ENCODE peak calls at places on chromosomes 13 and 19, in eight cellular contexts. M, B, V, N, T, S, L and I are unnamed samples.

GRCh38 chr19:2719910-2720776 is 1.0 kb downstream of the DIRAS1 start:
- DNase-seq in M (no peak), B (no peak), V (peak), N (peak), T (no peak), S (no peak), L (no peak), I (no peak)

GRCh38 chr13:73544175-73544574 is 485.4 kb downstream of the KLF5 start:
- DNase-seq in M (no peak), B (no peak), V (no peak), N (no peak), T (no peak), S (no peak), L (no peak), I (no peak)

GRCh38 chr19:16368385-16369305 is 44.0 kb downstream of the KLF2 start:
- DNase-seq in M (no peak), B (peak), V (no peak), N (no peak), T (no peak), S (no peak), L (no peak), I (peak)

GRCh38 chr19:10228393-10228792 is 2.7 kb downstream of the S1PR2 start:
- DNase-seq in M (no peak), B (no peak), V (no peak), N (no peak), T (no peak), S (no peak), L (no peak), I (no peak)

GRCh38 chr19:13920940-13921744 is 15.1 kb downstream of the CC2D1A start:
- DNase-seq in M (no peak), B (peak), V (peak), N (peak), T (no peak), S (no peak), L (no peak), I (no peak)

GRCh38 chr19:30293051-30293785 is 79.0 kb upstream of the ZNF536 start:
- DNase-seq in M (no peak), B (no peak), V (no peak), N (no peak), T (no peak), S (no peak), L (no peak), I (no peak)

GRCh38 chr19:49560358-49560900 is 19.9 kb downstream of the NOSIP start:
- DNase-seq in M (no peak), B (no peak), V (no peak), N (no peak), T (no peak), S (no peak), L (no peak), I (no peak)

GRCh38 chr19:872266-872951 is 12.9 kb downstream of the CFD start:
- DNase-seq in M (peak), B (peak), V (no peak), N (peak), T (no peak), S (no peak), L (peak), I (peak)

GRCh38 chr13:29472317-29472961 is 123.0 kb downstream of the SLC7A1 start:
- DNase-seq in M (peak), B (peak), V (peak), N (peak), T (peak), S (no peak), L (no peak), I (peak)

DNA sequence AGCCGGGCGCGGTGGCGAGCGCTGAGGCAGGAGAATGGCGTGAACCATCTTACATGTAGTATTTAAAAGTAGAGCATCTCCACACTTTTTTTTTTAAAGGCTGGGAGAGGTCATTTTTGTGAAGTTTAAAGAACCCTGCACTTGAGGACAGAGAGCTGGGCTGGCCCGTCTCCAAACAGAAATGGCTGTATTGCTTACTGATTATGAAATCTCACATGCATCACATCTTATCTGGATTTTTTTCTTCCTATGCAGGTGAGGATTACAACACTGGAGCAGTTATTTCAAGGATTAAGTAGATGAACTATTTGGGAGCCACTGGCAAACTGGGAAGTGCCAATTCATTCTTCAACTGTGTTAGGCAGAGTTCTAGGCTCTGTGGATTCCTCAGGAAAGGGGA is 59.5 kb downstream of the TEX26 start:
- DNase-seq in M (no peak), B (no peak), V (no peak), N (no peak), T (no peak), S (no peak), L (no peak), I (no peak)
- H3K27ac ChIP-seq in M (no peak), B (no peak), V (no peak), N (no peak), T (no peak), S (no peak), L (no peak), I (no peak)

DNA sequence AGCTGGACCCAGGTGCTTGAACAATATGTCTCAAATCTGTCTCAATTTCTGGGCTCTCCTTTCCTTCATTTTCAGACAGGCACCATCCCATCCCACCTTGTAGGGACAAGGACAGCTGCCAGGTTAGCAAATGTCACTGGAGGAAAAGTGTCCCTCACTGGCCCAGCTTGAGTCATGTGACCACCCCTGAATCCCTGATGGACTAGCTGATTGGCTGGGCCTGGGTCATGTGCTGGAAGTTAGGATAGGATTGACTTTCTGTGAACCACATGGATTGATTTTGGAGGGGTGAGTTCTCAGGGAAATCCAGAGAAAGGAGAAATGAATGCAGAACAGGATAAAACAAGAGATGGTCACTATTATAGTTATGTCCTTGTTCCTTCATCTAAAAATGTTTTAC is 28.2 kb upstream of the FXYD3 start:
- DNase-seq in M (no peak), B (no peak), V (no peak), N (no peak), T (no peak), S (no peak), L (no peak), I (no peak)
- TF ChIP-seq CTCF in M (no peak), B (no peak), V (no peak), N (no peak), T (no peak), S (no peak), L (no peak), I (no peak)

GRCh38 chr13:26198116-26198515 is 24.0 kb downstream of the RNF6 start:
- DNase-seq in M (no peak), B (no peak), V (no peak), N (no peak), T (no peak), S (no peak), L (no peak), I (no peak)
- H3K27ac ChIP-seq in M (no peak), B (no peak), V (no peak), N (no peak), T (no peak), S (no peak), L (no peak), I (no peak)

GRCh38 chr19:46974181-46974580 is 45.5 kb upstream of the NPAS1 start:
- DNase-seq in M (no peak), B (no peak), V (no peak), N (no peak), T (no peak), S (no peak), L (no peak), I (no peak)
- TF ChIP-seq CTCF in M (no peak), B (no peak), V (no peak), N (no peak), T (no peak), S (no peak), L (no peak), I (no peak)

DNA sequence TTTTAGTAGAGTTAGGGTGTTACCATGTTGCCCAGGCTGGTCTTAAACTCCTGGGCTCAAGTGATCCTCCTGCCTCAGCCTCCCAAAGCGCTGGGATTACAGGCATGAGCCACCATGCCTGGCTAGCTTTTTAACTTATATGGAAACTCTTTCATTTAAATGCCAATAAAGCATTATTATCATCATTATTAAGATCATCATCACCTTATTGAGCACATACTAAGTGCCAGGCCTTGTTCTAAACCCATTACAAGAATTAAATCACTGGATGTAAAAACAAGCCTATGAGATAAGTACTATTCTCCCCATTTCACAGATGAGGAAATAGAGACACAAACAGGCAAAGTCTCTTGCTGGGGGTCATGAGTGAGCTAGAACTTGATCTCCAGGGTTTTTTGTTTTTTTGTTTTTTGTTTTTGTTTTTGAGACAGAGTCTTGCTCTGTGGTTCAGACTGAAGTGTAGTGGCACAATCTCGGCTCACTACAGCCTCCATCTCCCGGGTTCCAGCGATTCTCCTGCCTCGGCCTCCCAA is 1.3 kb downstream of the GMFG start:
- DNase-seq in M (no peak), B (no peak), V (no peak), N (no peak), T (no peak), S (no peak), L (no peak), I (no peak)
- H3K27ac ChIP-seq in M (no peak), B (peak), V (no peak), N (no peak), T (no peak), S (no peak), L (peak), I (peak)

GRCh38 chr13:51158365-51158764 is 47.3 kb upstream of the C13orf42 start:
- DNase-seq in M (no peak), B (no peak), V (peak), N (no peak), T (no peak), S (no peak), L (no peak), I (no peak)
- TF ChIP-seq CTCF in M (no peak), B (peak), V (no peak), N (no peak), T (no peak), S (no peak), L (no peak), I (no peak)

DNA sequence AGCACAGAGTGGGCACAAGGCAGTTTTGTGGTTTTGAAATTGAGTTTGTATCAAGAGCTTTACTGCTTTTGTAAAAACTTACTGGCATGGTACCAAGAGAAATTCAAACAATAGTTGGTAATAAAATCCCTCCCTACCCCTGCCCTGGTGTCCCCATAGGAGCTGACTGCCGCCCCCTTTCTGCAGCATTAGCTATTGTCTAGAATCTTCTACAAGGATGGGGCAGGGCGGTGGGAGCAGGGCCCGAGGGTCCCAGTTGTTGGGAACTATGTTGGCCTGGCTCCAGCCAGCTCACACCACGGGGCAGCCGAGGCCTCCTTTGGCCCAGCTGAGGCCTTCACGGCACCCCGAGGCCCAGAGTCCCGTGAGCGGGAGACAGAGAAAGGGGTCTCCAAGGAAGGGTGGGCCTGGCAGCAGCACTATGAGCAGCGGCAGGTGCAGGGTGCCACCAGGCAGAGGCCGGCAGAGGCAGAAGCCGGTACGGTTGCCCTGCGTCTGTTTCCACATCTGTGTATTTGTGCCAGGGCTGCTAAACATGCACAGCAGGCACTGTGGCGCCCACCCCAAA is 57.9 kb downstream of the KDM4B start:
- DNase-seq in M (no peak), B (no peak), V (no peak), N (peak), T (no peak), S (no peak), L (peak), I (no peak)
- H3K27ac ChIP-seq in M (peak), B (no peak), V (no peak), N (no peak), T (no peak), S (no peak), L (no peak), I (no peak)

GRCh38 chr13:105207586-105208293 is 1327.7 kb downstream of the EFNB2 start:
- DNase-seq in M (no peak), B (no peak), V (no peak), N (peak), T (no peak), S (no peak), L (no peak), I (no peak)
- TF ChIP-seq CTCF in M (no peak), B (no peak), V (no peak), N (no peak), T (no peak), S (no peak), L (no peak), I (no peak)

GRCh38 chr19:41409288-41409687 is 11.7 kb downstream of the BCKDHA start:
- DNase-seq in M (no peak), B (no peak), V (no peak), N (peak), T (no peak), S (no peak), L (no peak), I (no peak)
- H3K27ac ChIP-seq in M (no peak), B (no peak), V (no peak), N (no peak), T (no peak), S (no peak), L (peak), I (no peak)